ENCODE peak calls at places on chromosomes 3 and 15, in six cellular contexts. Y is HCT116, J is prostate gland, O is spleen, Z is transverse colon, H is sigmoid colon. B is an unnamed sample. For H3K9me3, the result is how much of the 10 kb centered on the place peaks cover.

GRCh38 chr3:160395297-160395696 is 3.7 kb downstream of the IFT80 start:
- DNase-seq in Z (no peak), O (no peak), Y (no peak), J (no peak), H (no peak), B (no peak)

GRCh38 chr3:182671942-182672341 is 121.4 kb upstream of the ATP11B start:
- DNase-seq in Z (no peak), H (no peak), Y (no peak), J (no peak), O (no peak), B (no peak)

GRCh38 chr3:126549861-126550487 is 8.8 kb downstream of the C3orf22 start:
- DNase-seq in Y (no peak), H (peak), J (no peak), O (peak), Z (peak), B (peak)

GRCh38 chr15:90947577-90948357 is 6.9 kb upstream of the RCCD1 start:
- DNase-seq in H (no peak), Z (no peak), Y (no peak), O (no peak), J (no peak), B (no peak)

GRCh38 chr3:184570501-184570900 is 8.9 kb downstream of the EPHB3 start:
- DNase-seq in O (no peak), H (no peak), Y (no peak), J (no peak), Z (no peak), B (no peak)

GRCh38 chr3:24526640-24527237 is 32.1 kb upstream of the THRB start:
- DNase-seq in H (no peak), Z (no peak), O (no peak), J (no peak), Y (no peak), B (no peak)

GRCh38 chr3:194098036-194098871 is 37.7 kb upstream of the HES1 start:
- DNase-seq in J (no peak), H (no peak), O (no peak), Z (no peak), Y (no peak), B (no peak)

GRCh38 chr15:93488157-93488803 is 399.3 kb upstream of the RGMA start:
- DNase-seq in O (no peak), J (no peak), Y (no peak), H (no peak), Z (no peak), B (no peak)

GRCh38 chr3:3800685-3801509 is 1.7 kb downstream of the LRRN1 start:
- DNase-seq in Z (no peak), Y (no peak), J (peak), H (no peak), O (peak), B (no peak)

GRCh38 chr15:74302821-74303359 is 64.6 kb downstream of the CYP11A1 start:
- DNase-seq in H (peak), Z (peak), J (no peak), Y (no peak), O (no peak), B (no peak)

GRCh38 chr3:35296533-35296932 is 342.8 kb upstream of the ARPP21 start:
- DNase-seq in Y (no peak), J (no peak), O (no peak), Z (no peak), H (no peak), B (no peak)

GRCh38 chr3:15936347-15936746 is 138.6 kb upstream of the ANKRD28 start:
- DNase-seq in O (no peak), Z (no peak), H (no peak), J (no peak), Y (no peak), B (no peak)

GRCh38 chr15:96352594-96353377 is 22.3 kb downstream of the NR2F2 start:
- DNase-seq in H (no peak), O (no peak), Z (no peak), J (no peak), Y (no peak), B (no peak)

GRCh38 chr3:34683851-34684250 is 885.4 kb downstream of the PDCD6IP start:
- DNase-seq in Z (peak), H (no peak), O (no peak), Y (no peak), J (peak), B (no peak)

GRCh38 chr15:34841220-34841841 is 46.0 kb upstream of the ACTC1 start:
- DNase-seq in Z (no peak), H (no peak), Y (no peak), J (no peak), O (no peak), B (no peak)

GRCh38 chr15:43100971-43101370 is 4.9 kb downstream of the UBR1 start:
- DNase-seq in Z (no peak), H (no peak), O (no peak), J (no peak), Y (no peak), B (no peak)

GRCh38 chr15:76313731-76314130 is 2.5 kb upstream of the ETFA start:
- DNase-seq in Y (no peak), O (no peak), Z (no peak), H (no peak), J (no peak), B (no peak)

GRCh38 chr15:76312540-76313174 is 1.4 kb upstream of the ETFA start:
- DNase-seq in O (no peak), Z (no peak), H (no peak), J (no peak), Y (no peak), B (no peak)

GRCh38 chr15:76310470-76311070 is 699 bp downstream of the ETFA start:
- DNase-seq in Z (no peak), H (no peak), Y (no peak), O (no peak), J (no peak), B (no peak)

GRCh38 chr15:76309561-76310330 is 1.5 kb downstream of the ETFA start:
- DNase-seq in O (no peak), Z (no peak), Y (no peak), H (no peak), J (no peak), B (no peak)

GRCh38 chr15:76311071-76311956 is at the start of gene ETFA:
- DNase-seq in Z (peak), J (peak), Y (peak), H (peak), O (peak), B (peak)
- TF ChIP-seq POLR2AphosphoS5 in Z (peak), J (peak), Y (peak), H (peak), O (peak), B (peak)

DNA sequence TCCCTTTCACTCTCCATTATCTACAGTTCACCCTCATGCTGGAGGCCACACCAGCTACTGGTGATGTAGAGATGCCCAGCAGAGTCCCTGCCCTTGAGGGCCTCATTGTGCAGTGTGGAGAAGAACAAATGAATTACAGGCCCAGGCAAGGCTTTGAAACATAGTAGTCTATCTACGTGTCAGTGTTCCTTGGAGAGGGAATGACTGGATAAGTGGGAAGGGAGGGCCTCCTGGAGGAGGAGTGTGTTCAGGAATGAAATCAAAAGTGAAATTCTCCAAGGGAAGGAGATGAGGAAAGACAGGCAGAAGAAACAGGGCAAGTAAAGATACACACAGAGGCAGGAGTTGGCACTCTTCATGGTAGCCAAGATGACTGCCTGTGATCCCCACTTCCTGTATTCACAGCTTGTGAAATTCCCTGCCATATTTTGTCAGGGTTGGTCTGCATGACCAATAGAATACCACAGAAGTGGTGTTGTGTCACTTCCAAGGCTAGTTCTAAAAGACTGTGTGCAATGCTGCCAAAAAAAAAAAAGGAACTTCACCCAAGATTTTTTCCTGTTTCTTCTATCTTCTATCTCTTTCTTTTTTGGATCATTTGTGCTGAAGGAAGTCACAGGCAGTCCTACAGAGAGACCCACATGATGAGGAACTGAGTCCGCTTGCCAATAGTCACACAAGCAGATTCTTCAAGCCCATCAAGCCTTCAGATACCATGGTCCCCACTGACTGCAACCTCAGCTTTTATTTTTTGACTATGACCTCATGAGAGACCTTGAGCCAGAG is 17.9 kb upstream of the RAF1 start:
- DNase-seq in Y (no peak), J (no peak), Z (no peak), H (no peak), O (no peak), B (no peak)
- H3K4me3 ChIP-seq in Y (no peak), J (no peak), Z (no peak), H (no peak), O (no peak), B (no peak)

GRCh38 chr15:27479232-27480140 is 508.5 kb downstream of the GABRG3 start:
- DNase-seq in Z (no peak), J (peak), O (no peak), H (no peak), Y (no peak), B (no peak)

GRCh38 chr15:27482344-27482743 is 511.4 kb downstream of the GABRG3 start:
- DNase-seq in Z (no peak), O (no peak), H (no peak), Y (no peak), J (no peak), B (no peak)

GRCh38 chr15:27481768-27482167 is 510.8 kb downstream of the GABRG3 start:
- DNase-seq in H (no peak), J (no peak), Y (no peak), O (no peak), Z (no peak), B (no peak)

GRCh38 chr15:27480642-27481041 is 509.7 kb downstream of the GABRG3 start:
- DNase-seq in H (no peak), Y (no peak), O (no peak), J (no peak), Z (no peak), B (no peak)

DNA sequence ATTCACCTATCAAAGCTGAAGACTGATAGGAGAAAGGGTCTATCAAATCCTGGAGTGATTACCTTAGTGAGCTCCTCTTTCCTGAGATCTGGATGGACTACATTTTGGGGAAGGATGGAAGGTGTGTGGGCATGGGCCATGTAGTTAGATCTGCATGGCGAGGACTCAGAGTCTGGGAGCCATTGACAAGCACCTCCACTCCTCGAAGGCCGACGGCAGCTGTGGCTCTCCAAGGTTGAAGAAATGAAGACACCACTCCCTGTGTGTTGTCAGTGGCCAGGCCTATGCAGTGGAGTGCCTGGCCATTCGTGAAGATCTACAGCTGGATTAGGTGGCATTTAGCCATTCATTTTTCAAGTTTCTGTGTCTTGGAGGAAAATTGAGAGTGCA is 509.2 kb downstream of the GABRG3 start:
- DNase-seq in J (no peak), O (no peak), Z (no peak), H (no peak), Y (no peak), B (no peak)
- H3K9me3 ChIP-seq in J (under half), O (under half), Z (under half), H (under half), Y (under half), B (under half)

DNA sequence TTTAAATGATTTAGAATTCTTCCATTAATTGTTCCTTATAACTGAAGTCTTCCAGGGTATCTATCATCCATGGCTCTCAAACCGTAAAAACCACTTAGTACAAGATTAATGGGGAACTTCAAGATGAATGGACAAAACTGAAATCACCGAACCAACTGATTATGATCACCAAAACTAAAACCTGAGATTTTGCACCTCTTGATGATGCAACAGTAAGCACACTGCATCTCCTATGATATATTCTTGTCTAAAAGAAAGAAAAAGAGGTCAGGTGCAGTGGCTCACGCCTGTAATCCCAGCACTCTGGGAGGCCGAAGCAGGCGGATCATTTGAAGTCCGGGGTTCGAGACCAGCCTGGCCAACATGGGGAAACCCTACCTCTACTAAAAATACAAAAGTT is 3.6 kb upstream of the ISY1 start:
- DNase-seq in H (no peak), O (no peak), J (no peak), Z (no peak), Y (no peak), B (no peak)
- TF ChIP-seq POLR2AphosphoS5 in H (no peak), O (no peak), J (no peak), Z (no peak), Y (no peak), B (no peak)

DNA sequence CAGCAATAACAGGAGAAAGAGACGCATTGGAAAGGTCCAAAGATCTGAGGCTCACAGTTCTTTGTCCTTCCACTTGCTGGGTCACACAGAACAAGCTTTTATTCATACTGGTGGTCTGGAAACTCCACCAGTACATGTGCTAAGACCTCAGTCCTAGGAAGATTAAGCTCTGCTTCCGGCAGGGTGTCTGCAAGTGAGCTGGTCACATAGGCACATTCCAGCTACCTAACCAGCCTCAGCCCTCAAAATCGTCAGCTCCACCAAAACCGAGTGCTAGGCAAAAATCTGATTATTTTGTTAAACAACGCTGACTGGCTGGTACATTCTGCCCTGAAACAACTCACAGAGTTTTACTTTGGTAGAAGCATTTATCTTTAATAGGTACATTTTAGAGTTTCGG is 2.2 kb downstream of the ZBED2 start:
- DNase-seq in H (no peak), Z (no peak), Y (no peak), J (no peak), O (no peak), B (no peak)
- H3K4me3 ChIP-seq in H (no peak), Z (no peak), Y (no peak), J (no peak), O (no peak), B (peak)

DNA sequence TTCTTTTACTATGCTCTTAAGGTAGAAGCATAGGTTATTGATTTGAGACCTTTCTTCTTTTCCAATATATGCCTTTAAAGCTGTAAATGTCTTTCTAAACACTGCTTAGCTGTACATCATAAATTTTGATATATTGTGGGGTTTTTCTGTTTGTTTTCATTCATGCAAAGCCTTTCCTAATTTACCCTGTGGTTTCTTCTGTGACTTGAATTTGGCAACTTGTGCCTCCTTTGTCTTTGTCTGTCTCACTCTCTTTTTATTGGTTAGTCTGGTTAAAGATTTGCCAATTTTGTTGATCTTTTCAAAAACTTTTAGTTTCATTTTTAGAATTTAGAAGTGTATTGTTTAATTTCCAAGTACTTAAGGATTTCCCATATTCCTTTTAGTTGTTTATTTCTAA is 343.1 kb downstream of the OXSM start:
- DNase-seq in Z (no peak), Y (no peak), H (no peak), O (no peak), J (no peak), B (no peak)
- H3K9me3 ChIP-seq in Z (under half), Y (under half), H (under half), O (under half), J (under half), B (under half)

DNA sequence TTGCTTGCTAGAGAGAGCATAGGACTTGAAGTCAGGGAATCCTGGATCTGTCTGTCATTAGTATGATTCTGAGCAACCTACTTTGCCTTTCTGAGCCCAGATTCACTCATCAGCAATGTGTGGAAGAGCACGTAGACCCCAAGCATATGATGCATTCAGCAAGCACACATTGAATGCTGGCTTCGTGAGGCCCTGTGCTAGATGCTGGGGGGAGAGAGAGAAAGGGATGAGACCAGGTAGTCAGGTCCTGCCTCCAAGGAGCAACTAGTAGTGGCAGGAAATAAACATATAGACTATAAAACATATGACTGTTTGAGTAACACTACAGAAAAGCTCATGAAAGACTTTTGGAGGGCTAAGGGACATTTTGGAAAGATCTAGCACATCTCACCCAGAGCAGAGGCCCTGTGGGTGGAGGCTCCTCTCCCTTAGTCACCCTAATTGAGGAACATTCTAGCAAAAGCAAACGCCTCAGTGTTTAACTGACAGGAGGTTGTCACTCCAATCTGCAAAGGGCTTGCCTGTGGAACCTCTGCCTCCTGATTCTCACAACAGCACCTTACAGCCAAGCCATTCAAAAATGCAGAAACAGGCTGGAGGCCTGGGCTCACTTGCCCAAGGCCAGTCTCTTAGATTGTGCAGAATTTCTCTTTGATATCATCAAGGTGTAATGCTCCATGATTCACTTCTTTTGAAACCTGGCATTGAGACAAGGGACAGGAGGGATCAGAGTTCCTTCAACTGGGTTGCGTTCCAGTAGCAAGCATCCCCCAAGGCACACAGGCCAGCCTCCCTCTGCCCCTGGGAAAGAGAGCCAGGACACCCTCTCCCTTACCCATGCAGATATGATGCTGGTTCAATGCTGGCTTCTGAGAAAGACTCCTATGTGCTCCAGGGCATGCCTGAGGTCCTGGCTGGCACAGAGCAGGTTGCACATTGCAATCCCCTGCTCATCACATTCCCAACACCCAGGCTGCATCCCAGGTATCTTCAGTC is 26.1 kb downstream of the STARD5 start:
- DNase-seq in H (no peak), Z (peak), J (no peak), O (peak), Y (no peak), B (no peak)
- TF ChIP-seq POLR2AphosphoS5 in H (no peak), Z (no peak), J (no peak), O (no peak), Y (no peak), B (no peak)

DNA sequence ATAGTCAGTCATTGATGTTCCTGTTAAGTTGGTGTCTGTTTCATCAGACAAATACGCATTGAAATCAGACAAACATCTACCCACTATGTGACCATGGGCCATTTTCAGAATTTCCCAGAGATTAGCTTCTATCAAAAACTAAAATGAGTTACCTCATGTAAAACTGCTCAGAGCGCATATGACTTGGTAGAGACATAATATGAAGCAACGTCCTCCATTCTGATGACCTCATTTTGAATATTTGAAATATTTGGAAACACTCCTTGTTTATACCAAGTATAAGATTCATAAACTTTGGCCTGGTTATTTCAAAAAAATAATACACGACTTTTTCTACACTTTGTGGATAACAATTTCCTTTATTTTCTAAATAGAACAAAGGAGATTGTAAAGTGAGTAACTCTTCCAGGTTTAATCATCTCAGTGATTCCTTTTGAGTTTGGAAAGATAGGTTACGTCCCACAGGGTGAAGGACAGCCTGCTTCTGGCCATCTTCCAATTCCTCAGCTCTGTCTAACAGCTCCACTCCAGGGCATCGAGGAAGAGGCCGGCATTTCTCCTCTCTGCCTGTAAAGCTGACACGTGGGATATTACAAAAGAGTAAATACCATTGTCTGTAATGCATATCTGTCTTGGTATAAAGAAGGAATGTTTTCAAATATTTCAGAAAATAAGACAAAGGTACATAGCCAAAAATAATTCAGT is 122.6 kb downstream of the CADM2 start:
- DNase-seq in Z (no peak), J (no peak), O (no peak), Y (no peak), H (no peak), B (no peak)
- H3K4me3 ChIP-seq in Z (no peak), J (no peak), O (no peak), Y (no peak), H (no peak), B (no peak)